ENCODE peak calls at places on chromosomes 2 and 18, in seven cellular contexts. One of them, this sample, is unnamed.

GRCh38 chr2:96320326-96321229 is 4.5 kb upstream of the ITPRIPL1 start:
- DNase-seq in A673: no peak
- DNase-seq in astrocyte: no peak
- DNase-seq in cardiac muscle cell: no peak
- DNase-seq in heart right ventricle: no peak
- DNase-seq in stomach: no peak
- DNase-seq in CD8-positive, alpha-beta memory T cell: no peak
- DNase-seq in this sample: no peak

GRCh38 chr2:118974103-118974911 is 32.3 kb downstream of the MARCO start:
- DNase-seq in heart right ventricle: no peak
- DNase-seq in A673: no peak
- DNase-seq in astrocyte: no peak
- DNase-seq in CD8-positive, alpha-beta memory T cell: no peak
- DNase-seq in stomach: no peak
- DNase-seq in cardiac muscle cell: no peak
- DNase-seq in this sample: no peak

GRCh38 chr18:45793295-45793965 is 32.0 kb upstream of the SIGLEC15 start:
- DNase-seq in A673: no peak
- DNase-seq in cardiac muscle cell: no peak
- DNase-seq in CD8-positive, alpha-beta memory T cell: no peak
- DNase-seq in stomach: no peak
- DNase-seq in heart right ventricle: no peak
- DNase-seq in astrocyte: peak; percentile 86
- DNase-seq in this sample: no peak

GRCh38 chr2:122808286-122808969 is 1053.0 kb downstream of the TSN start:
- DNase-seq in cardiac muscle cell: no peak
- DNase-seq in astrocyte: no peak
- DNase-seq in CD8-positive, alpha-beta memory T cell: no peak
- DNase-seq in heart right ventricle: no peak
- DNase-seq in A673: no peak
- DNase-seq in stomach: no peak
- DNase-seq in this sample: no peak

GRCh38 chr18:44637210-44638051 is 43.3 kb upstream of the SETBP1 start:
- DNase-seq in CD8-positive, alpha-beta memory T cell: no peak
- DNase-seq in heart right ventricle: no peak
- DNase-seq in astrocyte: peak; percentile 74
- DNase-seq in stomach: no peak
- DNase-seq in A673: no peak
- DNase-seq in cardiac muscle cell: no peak
- DNase-seq in this sample: no peak

GRCh38 chr2:11129598-11130449 is 25.4 kb upstream of the SLC66A3 start:
- DNase-seq in A673: peak; percentile 71
- DNase-seq in heart right ventricle: peak; percentile 62
- DNase-seq in astrocyte: no peak
- DNase-seq in CD8-positive, alpha-beta memory T cell: peak; percentile 88
- DNase-seq in cardiac muscle cell: peak; percentile 90
- DNase-seq in stomach: peak; percentile 86
- DNase-seq in this sample: peak; percentile 67

GRCh38 chr18:78526923-78527775 is 452.5 kb upstream of the SALL3 start:
- DNase-seq in A673: no peak
- DNase-seq in stomach: no peak
- DNase-seq in CD8-positive, alpha-beta memory T cell: no peak
- DNase-seq in cardiac muscle cell: peak; percentile 13
- DNase-seq in heart right ventricle: no peak
- DNase-seq in astrocyte: no peak
- DNase-seq in this sample: no peak

GRCh38 chr2:124983595-124983994 is 958.5 kb downstream of the CNTNAP5 start:
- DNase-seq in A673: no peak
- DNase-seq in astrocyte: peak; percentile 90
- DNase-seq in cardiac muscle cell: no peak
- DNase-seq in stomach: no peak
- DNase-seq in heart right ventricle: no peak
- DNase-seq in CD8-positive, alpha-beta memory T cell: no peak
- DNase-seq in this sample: no peak

GRCh38 chr2:3664925-3665324 is 6.9 kb downstream of the ALLC start:
- DNase-seq in stomach: no peak
- DNase-seq in cardiac muscle cell: no peak
- DNase-seq in heart right ventricle: no peak
- DNase-seq in A673: no peak
- DNase-seq in CD8-positive, alpha-beta memory T cell: no peak
- DNase-seq in astrocyte: no peak
- DNase-seq in this sample: no peak

GRCh38 chr2:157325786-157326185 is at the start of gene ERMN:
- DNase-seq in astrocyte: no peak
- DNase-seq in cardiac muscle cell: no peak
- DNase-seq in heart right ventricle: no peak
- DNase-seq in A673: no peak
- DNase-seq in stomach: no peak
- DNase-seq in CD8-positive, alpha-beta memory T cell: no peak
- DNase-seq in this sample: no peak

GRCh38 chr2:66532972-66533868 is 98.3 kb downstream of the MEIS1 start:
- DNase-seq in A673: peak; percentile 21
- DNase-seq in heart right ventricle: peak; percentile 17
- DNase-seq in astrocyte: peak; percentile 41
- DNase-seq in stomach: no peak
- DNase-seq in cardiac muscle cell: no peak
- DNase-seq in CD8-positive, alpha-beta memory T cell: no peak
- DNase-seq in this sample: no peak

GRCh38 chr2:63060079-63060482 is 9.5 kb downstream of the OTX1 start:
- DNase-seq in astrocyte: no peak
- DNase-seq in CD8-positive, alpha-beta memory T cell: no peak
- DNase-seq in A673: no peak
- DNase-seq in heart right ventricle: no peak
- DNase-seq in stomach: no peak
- DNase-seq in cardiac muscle cell: no peak
- DNase-seq in this sample: no peak

GRCh38 chr18:11322716-11323115 is 173.3 kb upstream of the PIEZO2 start:
- DNase-seq in CD8-positive, alpha-beta memory T cell: no peak
- DNase-seq in stomach: no peak
- DNase-seq in cardiac muscle cell: no peak
- DNase-seq in A673: no peak
- DNase-seq in astrocyte: no peak
- DNase-seq in heart right ventricle: no peak
- DNase-seq in this sample: no peak

GRCh38 chr2:153478289-153479261 is at the start of gene RPRM:
- DNase-seq in astrocyte: peak; percentile 29
- DNase-seq in A673: peak; percentile 71
- DNase-seq in CD8-positive, alpha-beta memory T cell: peak; percentile 54
- DNase-seq in stomach: peak; percentile 72
- DNase-seq in heart right ventricle: peak; percentile 73
- DNase-seq in cardiac muscle cell: peak; percentile 87
- DNase-seq in this sample: peak; percentile 81

GRCh38 chr18:52402814-52403213 is 62.8 kb downstream of the DCC start:
- DNase-seq in astrocyte: no peak
- DNase-seq in heart right ventricle: no peak
- DNase-seq in CD8-positive, alpha-beta memory T cell: no peak
- DNase-seq in cardiac muscle cell: no peak
- DNase-seq in A673: no peak
- DNase-seq in stomach: no peak
- DNase-seq in this sample: no peak
- H3K4me1 ChIP-seq in astrocyte: no peaks in the 10 kb centered on the region
- H3K4me1 ChIP-seq in heart right ventricle: no peaks in the 10 kb centered on the region
- H3K4me1 ChIP-seq in CD8-positive, alpha-beta memory T cell: no peaks in the 10 kb centered on the region
- H3K4me1 ChIP-seq in cardiac muscle cell: no peaks in the 10 kb centered on the region
- H3K4me1 ChIP-seq in A673: peaks cover 40% of the 10 kb centered on the region
- H3K4me1 ChIP-seq in stomach: no peaks in the 10 kb centered on the region
- H3K4me1 ChIP-seq in this sample: no peaks in the 10 kb centered on the region

GRCh38 chr2:74556159-74556558 is 1.6 kb downstream of the DOK1 start:
- DNase-seq in cardiac muscle cell: no peak
- DNase-seq in stomach: no peak
- DNase-seq in heart right ventricle: no peak
- DNase-seq in CD8-positive, alpha-beta memory T cell: no peak
- DNase-seq in astrocyte: no peak
- DNase-seq in A673: no peak
- DNase-seq in this sample: no peak
- H3K4me3 ChIP-seq in cardiac muscle cell: no peak overlapping the region
- H3K4me3 ChIP-seq in stomach: peak overlapping the region; percentile 78
- H3K4me3 ChIP-seq in heart right ventricle: no peak overlapping the region
- H3K4me3 ChIP-seq in CD8-positive, alpha-beta memory T cell: no peak overlapping the region
- H3K4me3 ChIP-seq in astrocyte: no peak overlapping the region
- H3K4me3 ChIP-seq in A673: no peak overlapping the region
- H3K4me3 ChIP-seq in this sample: peak overlapping the region; percentile 76

DNA sequence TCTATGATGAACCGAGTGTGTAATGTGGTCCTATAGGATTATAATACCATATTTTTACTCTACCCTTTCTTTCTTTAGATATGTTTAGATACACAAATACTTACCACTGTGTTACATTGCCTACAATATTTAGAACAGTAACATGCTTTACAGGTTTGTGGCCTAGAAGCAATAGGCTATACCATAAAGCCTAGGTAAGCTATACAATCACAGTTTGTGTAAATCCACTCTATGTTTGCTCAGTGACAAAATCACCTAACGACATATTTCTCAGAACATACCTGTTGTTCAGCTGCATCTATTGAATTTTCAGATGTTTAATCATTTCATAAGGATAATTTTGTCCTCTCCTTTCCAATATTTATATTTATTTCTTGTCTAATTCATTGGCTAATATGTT is 25.5 kb downstream of the SOCS6 start:
- DNase-seq in stomach: no peak
- DNase-seq in astrocyte: no peak
- DNase-seq in heart right ventricle: no peak
- DNase-seq in cardiac muscle cell: no peak
- DNase-seq in A673: no peak
- DNase-seq in CD8-positive, alpha-beta memory T cell: no peak
- DNase-seq in this sample: no peak
- H3K27ac ChIP-seq in stomach: no peak overlapping the region
- H3K27ac ChIP-seq in astrocyte: no peak overlapping the region
- H3K27ac ChIP-seq in heart right ventricle: no peak overlapping the region
- H3K27ac ChIP-seq in cardiac muscle cell: no peak overlapping the region
- H3K27ac ChIP-seq in A673: no peak overlapping the region
- H3K27ac ChIP-seq in CD8-positive, alpha-beta memory T cell: no peak overlapping the region
- H3K27ac ChIP-seq in this sample: no peak overlapping the region

GRCh38 chr18:48831113-48831759 is 119.5 kb downstream of the SMAD7 start:
- DNase-seq in A673: no peak
- DNase-seq in stomach: peak; percentile 11
- DNase-seq in heart right ventricle: no peak
- DNase-seq in cardiac muscle cell: no peak
- DNase-seq in astrocyte: no peak
- DNase-seq in CD8-positive, alpha-beta memory T cell: no peak
- DNase-seq in this sample: peak; percentile 8

GRCh38 chr18:48833701-48834394 is 116.9 kb downstream of the SMAD7 start:
- DNase-seq in astrocyte: peak; percentile 47
- DNase-seq in CD8-positive, alpha-beta memory T cell: peak; percentile 81
- DNase-seq in cardiac muscle cell: no peak
- DNase-seq in heart right ventricle: no peak
- DNase-seq in stomach: peak; percentile 11
- DNase-seq in A673: peak; percentile 46
- DNase-seq in this sample: peak; percentile 38

GRCh38 chr18:48832961-48833700 is 117.6 kb downstream of the SMAD7 start:
- DNase-seq in stomach: peak; percentile 45
- DNase-seq in CD8-positive, alpha-beta memory T cell: peak; percentile 45
- DNase-seq in A673: no peak
- DNase-seq in astrocyte: peak; percentile 94
- DNase-seq in heart right ventricle: no peak
- DNase-seq in cardiac muscle cell: no peak
- DNase-seq in this sample: peak; percentile 48

GRCh38 chr18:48829443-48830149 is 121.2 kb downstream of the SMAD7 start:
- DNase-seq in stomach: peak; percentile 25
- DNase-seq in CD8-positive, alpha-beta memory T cell: peak; percentile 18
- DNase-seq in heart right ventricle: no peak
- DNase-seq in cardiac muscle cell: peak; percentile 56
- DNase-seq in A673: no peak
- DNase-seq in astrocyte: no peak
- DNase-seq in this sample: no peak

DNA sequence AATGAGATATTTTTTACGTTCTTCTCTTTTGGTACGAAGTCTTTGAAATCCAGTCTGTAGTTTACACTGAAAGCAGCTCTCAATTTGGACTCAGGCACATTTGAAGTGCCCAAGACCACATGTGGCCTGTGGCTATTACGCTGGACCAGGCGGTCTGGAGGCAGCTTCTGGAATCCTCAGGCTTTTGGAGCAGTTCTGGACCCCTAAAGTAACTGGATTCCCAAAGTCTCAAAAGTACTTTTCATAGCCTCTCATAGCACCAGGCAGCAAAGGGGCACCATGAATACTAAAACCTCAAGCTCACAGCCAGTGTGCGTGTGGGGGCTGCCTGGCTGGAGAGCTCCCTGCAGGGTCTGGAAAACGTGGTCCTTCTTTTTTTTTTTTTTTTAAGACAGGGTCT is 119.0 kb downstream of the SMAD7 start:
- DNase-seq in cardiac muscle cell: no peak
- DNase-seq in astrocyte: no peak
- DNase-seq in stomach: peak; percentile 5
- DNase-seq in A673: no peak
- DNase-seq in CD8-positive, alpha-beta memory T cell: no peak
- DNase-seq in heart right ventricle: no peak
- DNase-seq in this sample: no peak
- H3K4me1 ChIP-seq in cardiac muscle cell: peaks cover 69% of the 10 kb centered on the region
- H3K4me1 ChIP-seq in astrocyte: peaks cover 64% of the 10 kb centered on the region
- H3K4me1 ChIP-seq in stomach: peaks cover 49% of the 10 kb centered on the region
- H3K4me1 ChIP-seq in A673: peaks cover 82% of the 10 kb centered on the region
- H3K4me1 ChIP-seq in CD8-positive, alpha-beta memory T cell: peaks cover 57% of the 10 kb centered on the region
- H3K4me1 ChIP-seq in heart right ventricle: peaks cover 85% of the 10 kb centered on the region
- H3K4me1 ChIP-seq in this sample: peaks cover 29% of the 10 kb centered on the region

DNA sequence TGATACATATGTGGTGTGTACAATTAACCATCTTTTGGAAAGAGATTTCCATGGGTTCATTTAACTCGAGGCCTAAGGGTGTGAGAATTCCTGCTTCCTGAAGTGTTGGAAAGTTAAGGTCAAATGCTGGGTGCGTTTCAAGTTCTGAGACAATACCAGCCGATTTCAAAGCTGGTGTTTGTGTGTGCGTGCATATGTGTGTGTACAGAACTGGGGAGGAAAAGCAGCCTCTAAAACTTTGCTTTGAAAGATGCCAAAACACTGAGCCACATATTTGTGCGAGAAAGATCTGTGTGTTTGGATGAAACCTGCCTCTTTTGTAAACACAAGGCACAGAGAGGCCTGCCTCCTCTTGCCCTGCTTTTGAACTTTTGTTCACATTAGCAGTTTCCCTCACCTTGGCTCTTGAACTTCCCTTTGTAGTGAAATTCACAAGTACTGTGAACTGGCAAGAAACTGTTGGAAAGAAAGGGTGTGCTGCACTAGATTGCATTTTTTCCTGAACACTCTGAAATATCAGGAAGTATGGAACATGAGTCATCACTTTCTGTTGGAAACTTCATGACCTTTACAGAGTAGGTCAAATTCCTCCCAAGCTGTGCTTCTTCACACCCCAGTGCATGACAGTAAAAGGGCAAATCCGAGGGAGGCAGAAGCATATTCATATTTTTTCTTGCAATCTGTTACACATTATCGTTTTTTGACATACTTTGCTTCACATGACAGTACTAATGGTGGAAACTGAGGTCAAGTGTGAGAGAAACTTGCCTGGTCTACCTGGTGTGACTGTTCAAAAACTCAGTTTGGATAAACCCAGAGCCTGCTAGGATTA is 20.0 kb upstream of the CAVIN2 start:
- DNase-seq in cardiac muscle cell: peak; percentile 44
- DNase-seq in astrocyte: peak; percentile 95
- DNase-seq in stomach: no peak
- DNase-seq in A673: peak; percentile 59
- DNase-seq in heart right ventricle: no peak
- DNase-seq in CD8-positive, alpha-beta memory T cell: no peak
- DNase-seq in this sample: no peak
- H3K4me3 ChIP-seq in cardiac muscle cell: no peak overlapping the region
- H3K4me3 ChIP-seq in astrocyte: no peak overlapping the region
- H3K4me3 ChIP-seq in stomach: no peak overlapping the region
- H3K4me3 ChIP-seq in A673: no peak overlapping the region
- H3K4me3 ChIP-seq in heart right ventricle: peak overlapping the region; percentile 1
- H3K4me3 ChIP-seq in CD8-positive, alpha-beta memory T cell: no peak overlapping the region
- H3K4me3 ChIP-seq in this sample: no peak overlapping the region